ENCODE peak calls at places on chromosomes 12 and 14, in five cellular contexts. One of them, this sample, is unnamed.

GRCh38 chr12:74021937-74022336 is 515.7 kb upstream of the ATXN7L3B start:
- DNase-seq in activated naive CD4-positive, alpha-beta T cell: no peak
- DNase-seq in NCI-H748 treated with DMSO at 0.1 percent for 48 hours: peak
- DNase-seq in A673: peak
- DNase-seq in brain microvascular endothelial cell: peak
- DNase-seq in this sample: no peak

GRCh38 chr12:31005256-31005943 is 68.3 kb upstream of the DDX11 start:
- DNase-seq in brain microvascular endothelial cell: no peak
- DNase-seq in activated naive CD4-positive, alpha-beta T cell: no peak
- DNase-seq in A673: no peak
- DNase-seq in NCI-H748 treated with DMSO at 0.1 percent for 48 hours: no peak
- DNase-seq in this sample: no peak

GRCh38 chr14:52891800-52892199 is 59.0 kb downstream of the FERMT2 start:
- DNase-seq in A673: no peak
- DNase-seq in NCI-H748 treated with DMSO at 0.1 percent for 48 hours: no peak
- DNase-seq in activated naive CD4-positive, alpha-beta T cell: no peak
- DNase-seq in brain microvascular endothelial cell: no peak
- DNase-seq in this sample: no peak

GRCh38 chr12:124654666-124655316 is 87.4 kb upstream of the NCOR2 start:
- DNase-seq in activated naive CD4-positive, alpha-beta T cell: no peak
- DNase-seq in A673: no peak
- DNase-seq in brain microvascular endothelial cell: no peak
- DNase-seq in NCI-H748 treated with DMSO at 0.1 percent for 48 hours: no peak
- DNase-seq in this sample: no peak

GRCh38 chr14:102902086-102902485 is 20.4 kb upstream of the AMN start:
- DNase-seq in NCI-H748 treated with DMSO at 0.1 percent for 48 hours: no peak
- DNase-seq in A673: no peak
- DNase-seq in brain microvascular endothelial cell: no peak
- DNase-seq in activated naive CD4-positive, alpha-beta T cell: no peak
- DNase-seq in this sample: no peak

GRCh38 chr12:125187148-125187733 is 122.0 kb downstream of the AACS start:
- DNase-seq in activated naive CD4-positive, alpha-beta T cell: no peak
- DNase-seq in NCI-H748 treated with DMSO at 0.1 percent for 48 hours: no peak
- DNase-seq in brain microvascular endothelial cell: no peak
- DNase-seq in A673: no peak
- DNase-seq in this sample: no peak

GRCh38 chr12:74985986-74986319 is 223.7 kb downstream of the KCNC2 start:
- DNase-seq in activated naive CD4-positive, alpha-beta T cell: no peak
- DNase-seq in A673: no peak
- DNase-seq in brain microvascular endothelial cell: no peak
- DNase-seq in NCI-H748 treated with DMSO at 0.1 percent for 48 hours: no peak
- DNase-seq in this sample: no peak

GRCh38 chr14:54812661-54813060 is 90.0 kb downstream of the GCH1 start:
- DNase-seq in A673: no peak
- DNase-seq in NCI-H748 treated with DMSO at 0.1 percent for 48 hours: no peak
- DNase-seq in brain microvascular endothelial cell: no peak
- DNase-seq in activated naive CD4-positive, alpha-beta T cell: no peak
- DNase-seq in this sample: no peak

GRCh38 chr14:39417014-39417413 is 15.2 kb downstream of the FBXO33 start:
- DNase-seq in A673: peak
- DNase-seq in activated naive CD4-positive, alpha-beta T cell: no peak
- DNase-seq in brain microvascular endothelial cell: no peak
- DNase-seq in NCI-H748 treated with DMSO at 0.1 percent for 48 hours: no peak
- DNase-seq in this sample: no peak

GRCh38 chr12:17278946-17279345 is 673.0 kb upstream of the LMO3 start:
- DNase-seq in A673: peak
- DNase-seq in activated naive CD4-positive, alpha-beta T cell: no peak
- DNase-seq in brain microvascular endothelial cell: no peak
- DNase-seq in NCI-H748 treated with DMSO at 0.1 percent for 48 hours: no peak
- DNase-seq in this sample: no peak

GRCh38 chr12:12804432-12804886 is 8.7 kb upstream of the DDX47 start:
- DNase-seq in NCI-H748 treated with DMSO at 0.1 percent for 48 hours: no peak
- DNase-seq in activated naive CD4-positive, alpha-beta T cell: no peak
- DNase-seq in brain microvascular endothelial cell: peak
- DNase-seq in A673: no peak
- DNase-seq in this sample: peak

GRCh38 chr12:13425766-13426165 is 229.2 kb downstream of the EMP1 start:
- DNase-seq in NCI-H748 treated with DMSO at 0.1 percent for 48 hours: no peak
- DNase-seq in brain microvascular endothelial cell: peak
- DNase-seq in A673: peak
- DNase-seq in activated naive CD4-positive, alpha-beta T cell: no peak
- DNase-seq in this sample: peak

GRCh38 chr12:88113871-88114270 is 28.0 kb downstream of the CEP290 start:
- DNase-seq in NCI-H748 treated with DMSO at 0.1 percent for 48 hours: no peak
- DNase-seq in brain microvascular endothelial cell: peak
- DNase-seq in activated naive CD4-positive, alpha-beta T cell: no peak
- DNase-seq in A673: no peak
- DNase-seq in this sample: no peak

GRCh38 chr12:92396647-92397258 is 251.1 kb upstream of the BTG1 start:
- DNase-seq in activated naive CD4-positive, alpha-beta T cell: no peak
- DNase-seq in A673: no peak
- DNase-seq in NCI-H748 treated with DMSO at 0.1 percent for 48 hours: no peak
- DNase-seq in brain microvascular endothelial cell: peak
- DNase-seq in this sample: peak

GRCh38 chr14:72948481-72949138 is 22.3 kb downstream of the DCAF4 start:
- DNase-seq in A673: peak
- DNase-seq in NCI-H748 treated with DMSO at 0.1 percent for 48 hours: peak
- DNase-seq in brain microvascular endothelial cell: peak
- DNase-seq in activated naive CD4-positive, alpha-beta T cell: peak
- DNase-seq in this sample: no peak

GRCh38 chr12:31368666-31369361 is 42.9 kb upstream of the SINHCAF start:
- DNase-seq in A673: peak
- DNase-seq in NCI-H748 treated with DMSO at 0.1 percent for 48 hours: no peak
- DNase-seq in activated naive CD4-positive, alpha-beta T cell: no peak
- DNase-seq in brain microvascular endothelial cell: no peak
- DNase-seq in this sample: no peak

GRCh38 chr14:77000340-77001235 is 27.9 kb downstream of the IRF2BPL start:
- DNase-seq in brain microvascular endothelial cell: no peak
- DNase-seq in activated naive CD4-positive, alpha-beta T cell: peak
- DNase-seq in NCI-H748 treated with DMSO at 0.1 percent for 48 hours: no peak
- DNase-seq in A673: peak
- DNase-seq in this sample: no peak